ENCODE peak calls at places on chromosome 5, in seven cellular contexts. X is GM12878, Z is hepatocyte, F is A673, R is glutamatergic neuron, B is H9, W is sigmoid colon. H is an unnamed sample.

GRCh38 chr5:57209316-57210040 is 35.6 kb downstream of the GPBP1 start:
- DNase-seq in Z (no peak), W (no peak), F (no peak), R (no peak), B (no peak), X (no peak), H (no peak)

GRCh38 chr5:34674226-34674625 is 18.1 kb downstream of the RAI14 start:
- DNase-seq in F (no peak), X (no peak), R (no peak), W (no peak), B (no peak), Z (no peak), H (no peak)

GRCh38 chr5:61139094-61139873 is 23.0 kb downstream of the SMIM15 start:
- DNase-seq in F (peak), W (no peak), B (peak), X (no peak), R (no peak), Z (no peak), H (no peak)

GRCh38 chr5:135324897-135325650 is 74.0 kb downstream of the MACROH2A1 start:
- DNase-seq in Z (no peak), X (no peak), R (no peak), W (no peak), F (no peak), B (no peak), H (no peak)

GRCh38 chr5:74995931-74996330 is 56.4 kb downstream of the GCNT4 start:
- DNase-seq in R (no peak), B (no peak), F (no peak), W (no peak), Z (no peak), X (no peak), H (no peak)

GRCh38 chr5:168747987-168748777 is 169.0 kb upstream of the PANK3 start:
- DNase-seq in F (peak), R (peak), Z (peak), W (no peak), B (peak), X (no peak), H (peak)

GRCh38 chr5:9245071-9245470 is 300.8 kb downstream of the SEMA5A start:
- DNase-seq in W (no peak), Z (no peak), B (no peak), F (no peak), R (no peak), X (no peak), H (no peak)

GRCh38 chr5:102715405-102715804 is 39.7 kb upstream of the PAM start:
- DNase-seq in B (no peak), R (no peak), X (no peak), F (peak), W (no peak), Z (no peak), H (no peak)

GRCh38 chr5:125198270-125198974 is 452.0 kb upstream of the ZNF608 start:
- DNase-seq in R (peak), Z (peak), B (no peak), W (peak), X (no peak), F (peak), H (peak)

DNA sequence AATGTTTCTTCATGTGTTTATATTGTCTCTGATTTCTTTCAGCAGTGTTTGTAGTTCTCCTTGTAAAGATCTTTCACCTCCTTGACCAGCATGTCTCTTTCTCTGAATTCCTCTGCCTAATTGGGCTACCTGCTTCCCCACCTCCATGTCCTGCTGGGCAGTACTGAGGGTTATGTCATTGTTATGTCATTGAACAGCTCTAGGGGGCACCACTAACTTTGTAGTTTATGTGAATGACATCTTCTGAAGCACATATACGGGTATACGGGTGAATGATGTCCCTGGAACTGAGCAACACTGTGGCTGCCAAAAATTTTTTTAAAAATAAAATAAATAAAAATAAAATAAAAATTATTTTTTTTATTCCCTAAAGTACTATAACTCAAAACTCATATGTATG is 16.9 kb upstream of the SNCAIP start:
- DNase-seq in W (no peak), Z (no peak), X (no peak), R (no peak), F (peak), B (peak), H (no peak)
- TF ChIP-seq CTCF in W (no peak), Z (no peak), X (peak), R (no peak), F (peak), B (peak), H (no peak)

DNA sequence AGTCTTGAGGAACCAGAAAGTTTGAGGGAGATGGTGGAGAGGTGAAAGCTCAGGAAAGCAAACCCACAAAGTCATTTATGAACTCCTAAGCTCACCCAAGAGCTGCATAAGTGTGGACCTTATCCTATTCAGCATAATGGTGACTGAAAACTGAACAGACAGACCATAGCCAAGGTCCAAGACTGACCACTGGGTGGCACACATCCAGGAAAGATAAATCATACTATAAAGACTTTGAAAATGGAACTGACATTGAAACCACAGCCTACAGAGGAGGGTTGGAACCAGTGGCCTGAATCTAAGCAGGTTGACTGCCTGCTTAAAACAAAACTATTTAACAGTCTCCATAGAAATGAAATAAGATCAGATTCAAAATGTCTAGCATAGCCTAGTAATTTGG is 121.1 kb upstream of the RGS7BP start:
- DNase-seq in B (peak), Z (peak), R (peak), X (no peak), W (no peak), F (peak), H (no peak)
- TF ChIP-seq CTCF in B (peak), Z (peak), R (peak), X (peak), W (no peak), F (peak), H (no peak)

DNA sequence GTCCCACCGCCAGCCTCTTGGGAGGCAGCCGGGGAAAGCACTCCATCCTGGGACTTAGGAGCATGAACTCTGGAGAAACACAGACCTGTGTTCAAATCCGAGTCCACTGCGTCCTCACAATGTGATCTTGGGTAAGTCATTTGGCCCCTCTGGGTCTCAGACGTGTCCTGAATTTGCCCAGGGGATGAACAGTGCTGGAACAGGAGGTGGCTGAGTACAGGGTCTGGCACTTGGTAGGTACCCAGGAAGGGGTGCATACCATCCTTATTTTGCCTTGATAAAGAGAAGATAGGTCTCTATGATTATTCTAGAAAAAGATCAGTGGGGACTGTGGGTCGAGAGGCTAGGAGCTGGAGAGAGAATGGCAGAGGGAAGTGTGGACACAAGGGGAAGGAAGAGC is 135.7 kb downstream of the FGF18 start:
- DNase-seq in R (no peak), Z (no peak), F (no peak), W (no peak), B (no peak), X (no peak), H (no peak)
- TF ChIP-seq CTCF in R (no peak), Z (no peak), F (no peak), W (no peak), B (no peak), X (no peak), H (no peak)

GRCh38 chr5:40904994-40905306 is 4.3 kb upstream of the C7 start:
- DNase-seq in Z (no peak), R (no peak), B (no peak), W (no peak), X (no peak), F (no peak), H (no peak)
- TF ChIP-seq CTCF in Z (no peak), R (no peak), B (peak), W (no peak), X (no peak), F (no peak), H (no peak)

DNA sequence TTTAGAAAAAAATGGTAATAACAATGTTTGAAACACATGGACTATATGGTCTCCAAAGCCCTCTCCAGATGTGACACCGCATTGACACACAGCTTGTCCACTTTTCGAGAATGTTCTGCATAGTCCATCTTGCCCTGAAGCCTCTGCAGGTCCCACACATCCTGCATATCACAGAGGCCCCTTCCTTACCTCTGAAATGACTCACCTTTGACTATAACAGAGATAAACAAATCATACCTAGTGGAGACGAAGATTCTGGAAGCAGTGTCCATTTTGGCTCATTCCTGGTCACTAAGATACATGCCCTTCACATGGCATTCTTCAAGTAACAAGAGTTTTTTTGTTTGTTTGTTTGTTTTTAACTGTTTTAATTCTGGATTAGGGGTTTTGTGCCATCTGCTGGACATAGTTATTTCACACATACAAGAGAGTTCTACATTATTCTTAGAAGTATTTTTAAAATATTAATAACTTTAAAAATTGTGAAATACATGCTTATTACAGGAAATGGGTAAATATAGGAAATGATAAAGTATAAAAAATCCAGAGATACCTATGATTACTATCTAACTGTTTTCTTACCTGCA is 5.1 kb downstream of the ARL14EPL start:
- DNase-seq in B (no peak), Z (no peak), X (no peak), F (no peak), W (no peak), R (no peak), H (no peak)
- TF ChIP-seq CTCF in B (peak), Z (peak), X (no peak), F (peak), W (no peak), R (no peak), H (no peak)

GRCh38 chr5:167448376-167448775 is 843.1 kb upstream of the WWC1 start:
- DNase-seq in B (no peak), F (no peak), W (no peak), X (no peak), R (no peak), Z (no peak), H (no peak)
- TF ChIP-seq CTCF in B (no peak), F (no peak), W (no peak), X (no peak), R (no peak), Z (no peak), H (no peak)

GRCh38 chr5:180206993-180207392 is 2.0 kb downstream of the RASGEF1C start:
- DNase-seq in B (no peak), Z (no peak), R (no peak), W (no peak), X (no peak), F (no peak), H (no peak)

GRCh38 chr5:180209137-180209581 is at the start of gene RASGEF1C:
- DNase-seq in W (no peak), X (no peak), F (peak), B (peak), R (peak), Z (peak), H (peak)

GRCh38 chr5:180207593-180207992 is 1.4 kb downstream of the RASGEF1C start:
- DNase-seq in W (no peak), R (peak), F (no peak), X (no peak), B (peak), Z (no peak), H (no peak)

GRCh38 chr5:180208038-180208434 is 975 bp downstream of the RASGEF1C start:
- DNase-seq in F (no peak), B (peak), X (no peak), Z (no peak), W (no peak), R (no peak), H (no peak)

DNA sequence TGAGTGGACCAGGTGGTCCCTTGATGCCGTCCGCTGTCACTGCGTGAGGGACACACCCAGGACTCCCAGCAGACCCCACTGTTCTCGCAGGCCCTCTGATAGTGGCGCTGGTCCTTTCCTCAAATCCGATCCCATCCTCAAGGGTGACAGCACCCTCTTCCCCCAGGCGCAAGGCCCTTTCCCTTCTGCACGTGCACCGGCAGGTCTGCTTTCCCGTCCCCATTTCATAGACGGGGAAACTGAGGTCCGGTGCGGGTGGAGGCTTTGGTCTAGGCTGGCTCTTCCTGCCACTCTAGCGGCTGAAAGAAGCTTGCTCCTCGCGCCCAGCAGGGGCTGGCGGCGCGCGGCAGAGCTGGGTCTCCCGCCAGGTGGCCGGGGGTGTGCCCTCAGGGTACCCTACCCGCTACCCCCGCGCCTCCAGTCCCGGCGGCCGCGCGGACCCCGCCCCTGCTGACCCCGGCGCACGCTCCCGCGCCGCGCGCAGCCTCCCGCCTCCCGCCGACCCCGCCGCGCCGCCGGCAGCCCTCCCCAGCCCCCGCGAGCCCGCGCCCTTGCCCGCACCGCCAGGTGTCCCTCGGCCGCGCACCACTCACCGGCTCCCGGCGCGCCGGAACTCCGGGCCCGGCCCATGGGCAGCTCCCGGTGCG is 453 bp downstream of the RASGEF1C start:
- DNase-seq in X (no peak), W (no peak), B (peak), Z (peak), R (peak), F (peak), H (no peak)
- TF ChIP-seq CTCF in X (no peak), W (no peak), B (no peak), Z (peak), R (no peak), F (no peak), H (no peak)

GRCh38 chr5:132323202-132323601 is 29.0 kb downstream of the SLC22A4 start:
- DNase-seq in R (no peak), X (no peak), Z (no peak), W (no peak), F (no peak), B (no peak), H (no peak)
- TF ChIP-seq CTCF in R (no peak), X (no peak), Z (no peak), W (no peak), F (no peak), B (no peak), H (no peak)

H was measured in mesothelial cell of epicardium.